ENCODE peak calls at places on chromosomes 13 and 19, in five cellular contexts. O is cardiac muscle cell, H is A549, X is astrocyte of the spinal cord, V is heart left ventricle. S is an unnamed sample.

GRCh38 chr19:4089400-4089908 is 22.8 kb upstream of the ZBTB7A start:
- DNase-seq in O (no peak), H (no peak), X (no peak), V (no peak), S (no peak)

GRCh38 chr19:12913011-12913561 is 6.0 kb downstream of the SYCE2 start:
- DNase-seq in O (peak; percentile 43), H (no peak), X (peak; percentile 37), V (peak; percentile 79), S (no peak)

GRCh38 chr13:91468301-91468700 is 69.9 kb downstream of the GPC5 start:
- DNase-seq in O (no peak), H (no peak), X (no peak), V (no peak), S (no peak)

GRCh38 chr13:20231839-20232555 is at the start of gene GJB6:
- DNase-seq in O (peak; percentile 34), H (no peak), X (no peak), V (no peak), S (no peak)

GRCh38 chr13:84917252-84917878 is 881.9 kb downstream of the SLITRK6 start:
- DNase-seq in O (peak; percentile 10), H (no peak), X (peak; percentile 48), V (no peak), S (peak; percentile 6)

GRCh38 chr13:23427342-23428182 is 5.9 kb downstream of the SACS start:
- DNase-seq in O (no peak), H (peak; percentile 26), X (peak; percentile 86), V (no peak), S (peak; percentile 82)

GRCh38 chr13:113840541-113841354 is 23.1 kb downstream of the GAS6 start:
- DNase-seq in O (no peak), H (no peak), X (no peak), V (peak; percentile 16), S (no peak)

GRCh38 chr19:47072323-47072722 is 23.9 kb upstream of the TMEM160 start:
- DNase-seq in O (no peak), H (no peak), X (no peak), V (no peak), S (no peak)

GRCh38 chr13:64314286-64314685 is 2898.6 kb upstream of the PCDH20 start:
- DNase-seq in O (no peak), H (no peak), X (peak; percentile 34), V (no peak), S (peak; percentile 21)

GRCh38 chr19:22832031-22832762 is at the start of gene ZNF723:
- DNase-seq in O (no peak), H (no peak), X (no peak), V (no peak), S (no peak)

GRCh38 chr13:31638577-31638976 is 100.7 kb upstream of the RXFP2 start:
- DNase-seq in O (no peak), H (no peak), X (peak; percentile 85), V (no peak), S (peak; percentile 54)

GRCh38 chr13:39765801-39766463 is 110.5 kb downstream of the COG6 start:
- DNase-seq in O (no peak), H (no peak), X (peak; percentile 56), V (peak; percentile 34), S (no peak)

GRCh38 chr13:27182844-27183497 is 11.4 kb upstream of the USP12 start:
- DNase-seq in O (peak; percentile 35), H (peak; percentile 46), X (peak; percentile 83), V (peak; percentile 60), S (no peak)

GRCh38 chr19:16366433-16367268 is 42.0 kb downstream of the KLF2 start:
- DNase-seq in O (no peak), H (no peak), X (no peak), V (no peak), S (no peak)

GRCh38 chr13:111510502-111511218 is 190.2 kb downstream of the TEX29 start:
- DNase-seq in O (no peak), H (no peak), X (no peak), V (no peak), S (no peak)

GRCh38 chr13:111508902-111509509 is 188.6 kb downstream of the TEX29 start:
- DNase-seq in O (no peak), H (no peak), X (no peak), V (no peak), S (no peak)

GRCh38 chr13:111506131-111506530 is 185.7 kb downstream of the TEX29 start:
- DNase-seq in O (no peak), H (no peak), X (no peak), V (no peak), S (no peak)

GRCh38 chr13:111506621-111507020 is 186.2 kb downstream of the TEX29 start:
- DNase-seq in O (no peak), H (no peak), X (no peak), V (no peak), S (no peak)

DNA sequence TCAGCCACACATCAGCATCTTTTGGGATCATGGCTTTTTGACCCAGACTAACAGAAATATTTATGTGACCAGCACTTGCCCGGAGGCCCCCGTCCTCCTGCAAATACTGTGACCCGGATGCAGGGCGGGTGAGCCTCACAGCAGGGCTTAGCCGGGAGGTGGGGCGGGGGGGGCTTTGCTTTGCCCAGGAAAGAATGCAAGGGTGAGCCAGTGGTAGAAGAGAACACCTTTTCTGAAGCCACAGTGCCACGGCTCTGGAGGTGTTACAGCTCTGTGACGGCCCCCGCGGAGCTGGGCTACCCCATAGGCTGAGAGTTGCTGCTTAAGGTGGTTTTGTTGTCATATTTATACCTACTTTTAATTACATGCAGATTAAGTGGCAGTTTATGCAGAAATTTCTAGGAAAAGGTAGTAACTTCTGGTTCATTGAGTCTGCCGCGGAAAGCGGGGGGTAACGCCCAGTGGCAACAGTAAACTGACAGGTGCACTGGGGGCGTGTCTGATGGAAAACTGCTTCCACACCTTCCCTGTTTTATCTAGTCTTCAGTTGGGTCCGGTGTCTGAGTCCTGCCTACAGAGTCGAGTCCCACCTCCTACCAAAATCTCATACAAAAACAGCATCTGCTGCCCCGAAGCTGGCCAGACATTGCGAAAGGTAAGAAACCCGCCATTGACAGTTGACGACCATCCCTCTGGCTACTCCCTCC is 187.9 kb downstream of the TEX29 start:
- DNase-seq in O (no peak), H (no peak), X (no peak), V (no peak), S (no peak)
- TF ChIP-seq CTCF in O (no peak), H (no peak), X (no peak), V (no peak), S (no peak)

GRCh38 chr19:10243606-10244005 is 8.4 kb upstream of the MRPL4 start:
- DNase-seq in O (no peak), H (no peak), X (no peak), V (no peak), S (no peak)
- H3K4me3 ChIP-seq in O (no peak overlapping the region), H (no peak overlapping the region), X (no peak overlapping the region), V (no peak overlapping the region), S (no peak overlapping the region)

DNA sequence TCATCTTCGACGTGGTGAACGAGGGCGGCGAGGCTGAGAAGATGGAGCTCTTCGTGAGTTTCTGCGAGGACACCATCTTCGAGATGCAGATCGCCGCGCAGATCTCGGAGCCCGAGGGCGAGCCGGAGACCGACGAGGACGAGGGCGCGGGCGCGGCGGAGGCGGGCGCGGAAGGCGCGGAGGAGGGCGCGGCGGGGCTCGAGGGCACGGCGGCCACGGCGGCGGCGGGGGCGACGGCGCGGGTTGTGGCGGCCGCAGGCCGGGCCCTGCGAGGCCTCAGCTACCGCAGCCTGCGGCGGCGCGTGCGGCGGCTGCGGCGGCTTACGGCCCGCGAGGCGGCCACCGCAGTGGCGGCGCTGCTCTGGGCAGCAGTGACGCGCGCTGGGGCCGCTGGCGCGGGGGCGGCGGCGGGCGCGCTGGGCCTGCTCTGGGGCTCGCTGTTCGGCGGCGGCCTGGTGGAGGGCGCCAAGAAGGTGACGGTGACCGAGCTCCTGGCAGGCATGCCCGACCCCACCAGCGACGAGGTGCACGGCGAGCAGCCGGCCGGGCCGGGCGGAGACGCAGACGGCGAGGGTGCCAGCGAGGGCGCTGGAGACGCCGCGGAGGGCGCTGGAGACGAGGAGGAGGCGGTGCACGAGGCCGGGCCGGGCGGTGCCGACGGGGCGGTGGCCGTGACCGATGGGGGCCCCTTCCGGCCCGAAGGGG is 52.6 kb downstream of the MAP4K1 start:
- DNase-seq in O (no peak), H (no peak), X (no peak), V (no peak), S (no peak)
- TF ChIP-seq CTCF in O (no peak), H (peak; percentile 22), X (no peak), V (no peak), S (no peak)

GRCh38 chr13:40973409-40973808 is 45.7 kb downstream of the ELF1 start:
- DNase-seq in O (no peak), H (no peak), X (no peak), V (no peak), S (no peak)
- H3K4me3 ChIP-seq in O (no peak overlapping the region), H (no peak overlapping the region), X (no peak overlapping the region), V (no peak overlapping the region), S (no peak overlapping the region)